ENCODE peak calls at places on chromosomes 6 and 20, in ten cellular contexts. T is stimulated activated CD4-positive, alpha-beta T cell treated with anti-CD3 and anti-CD28 coated beads, Interleukin-12 subunit alpha, Interleukin-12 subunit beta, amount 100 ng/mL, for 48 hours; V is posterior cingulate gyrus; Q is cardiac muscle cell; S is HEK293T; Z is NCI-H460; P is foreskin fibroblast; W is ascending aorta; I is GM23338; X is Kasumi-1. Y is an unnamed sample.

GRCh38 chr6:96716221-96716620 is 121.1 kb downstream of the GPR63 start:
- DNase-seq in I (peak), P (no peak), Z (no peak), W (no peak), V (no peak), X (no peak), S (peak), T (no peak), Q (no peak), Y (no peak)

GRCh38 chr6:21845018-21845417 is 251.5 kb downstream of the SOX4 start:
- DNase-seq in S (no peak), X (no peak), I (no peak), T (no peak), P (no peak), Q (no peak), V (no peak), W (no peak), Z (no peak), Y (no peak)

GRCh38 chr20:63298731-63299312 is 5.8 kb downstream of the COL20A1 start:
- DNase-seq in S (no peak), I (no peak), Q (no peak), X (no peak), W (no peak), Z (no peak), P (no peak), T (no peak), V (no peak), Y (no peak)

GRCh38 chr6:65646494-65647035 is 60.5 kb downstream of the EYS start:
- DNase-seq in S (no peak), I (no peak), P (no peak), T (no peak), X (peak), V (no peak), Z (no peak), W (no peak), Q (no peak), Y (no peak)

GRCh38 chr6:78253618-78254017 is 600.8 kb downstream of the MEI4 start:
- DNase-seq in X (no peak), I (no peak), P (no peak), V (no peak), T (no peak), Z (no peak), Q (no peak), S (no peak), W (no peak), Y (no peak)

GRCh38 chr6:128724738-128725137 is 158.2 kb upstream of the LAMA2 start:
- DNase-seq in X (no peak), S (no peak), P (no peak), I (no peak), T (no peak), W (no peak), Z (no peak), Q (no peak), V (no peak), Y (no peak)

GRCh38 chr6:5287205-5287965 is 26.1 kb downstream of the FARS2 start:
- DNase-seq in T (no peak), W (no peak), Z (no peak), Q (no peak), V (no peak), P (peak), I (no peak), S (no peak), X (no peak), Y (peak)

GRCh38 chr20:8932192-8933150 is 136.4 kb upstream of the PLCB4 start:
- DNase-seq in T (no peak), Q (no peak), S (no peak), Z (no peak), P (peak), W (no peak), X (no peak), I (no peak), V (no peak), Y (peak)

GRCh38 chr20:30612344-30612743 is 645.1 kb upstream of the DEFB115 start:
- DNase-seq in V (no peak), W (no peak), T (no peak), P (no peak), I (no peak), Z (no peak), S (no peak), Q (no peak), X (no peak), Y (no peak)

GRCh38 chr20:11204926-11205768 is 531.3 kb upstream of the JAG1 start:
- DNase-seq in P (peak), S (peak), V (no peak), W (peak), Q (peak), Z (peak), X (peak), T (no peak), I (peak), Y (peak)

GRCh38 chr6:153051801-153052200 is 49.3 kb upstream of the MTRF1L start:
- DNase-seq in X (no peak), Q (no peak), Z (no peak), S (no peak), T (no peak), P (no peak), W (no peak), V (no peak), I (no peak), Y (no peak)

GRCh38 chr20:38855356-38855755 is 49.9 kb downstream of the PPP1R16B start:
- DNase-seq in X (no peak), S (no peak), I (no peak), P (peak), W (no peak), Z (no peak), V (no peak), Q (no peak), T (no peak), Y (peak)

GRCh38 chr20:58722379-58722778 is 29.8 kb downstream of the NPEPL1 start:
- DNase-seq in I (no peak), V (no peak), P (no peak), S (no peak), Q (no peak), T (no peak), W (peak), X (no peak), Z (no peak), Y (no peak)

GRCh38 chr6:31871068-31871659 is 7.6 kb downstream of the SLC44A4 start:
- DNase-seq in Q (no peak), V (peak), X (no peak), S (no peak), T (no peak), Z (no peak), P (peak), I (peak), W (no peak), Y (peak)

GRCh38 chr6:144234399-144234798 is 50.7 kb upstream of the UTRN start:
- DNase-seq in V (no peak), S (no peak), Z (no peak), I (peak), T (no peak), W (no peak), P (no peak), X (no peak), Q (no peak), Y (no peak)

GRCh38 chr6:116189472-116189871 is 63.5 kb upstream of the COL10A1 start:
- DNase-seq in T (no peak), Q (no peak), S (no peak), X (no peak), P (no peak), I (no peak), V (no peak), Z (no peak), W (no peak), Y (no peak)

GRCh38 chr6:105746539-105746938 is 339.6 kb upstream of the PRDM1 start:
- DNase-seq in X (peak), S (no peak), T (no peak), Z (no peak), P (no peak), Q (no peak), W (no peak), V (no peak), I (no peak), Y (no peak)

GRCh38 chr6:45655630-45656422 is 278.1 kb upstream of the SUPT3H start:
- DNase-seq in Q (no peak), X (no peak), T (no peak), Z (no peak), V (no peak), S (no peak), I (no peak), W (peak), P (peak), Y (peak)

GRCh38 chr6:63351995-63352586 is 32.3 kb upstream of the LGSN start:
- DNase-seq in P (peak), W (no peak), S (no peak), V (no peak), Q (no peak), T (no peak), X (peak), I (peak), Z (peak), Y (peak)

GRCh38 chr6:51844391-51844735 is 243.1 kb downstream of the PKHD1 start:
- DNase-seq in W (no peak), V (no peak), P (no peak), X (no peak), Q (peak), I (peak), S (no peak), Z (no peak), T (no peak), Y (no peak)

GRCh38 chr6:30485236-30485635 is 4.1 kb upstream of the HLA-E start:
- DNase-seq in V (no peak), I (no peak), P (no peak), Z (no peak), T (no peak), X (no peak), S (no peak), Q (no peak), W (no peak), Y (no peak)

GRCh38 chr6:142842423-142843261 is 102.3 kb downstream of the HIVEP2 start:
- DNase-seq in S (no peak), V (no peak), W (no peak), T (no peak), Q (no peak), X (no peak), Z (no peak), I (no peak), P (no peak), Y (peak)

GRCh38 chr20:17662333-17663039 is 19.6 kb downstream of the RRBP1 start:
- DNase-seq in Z (no peak), T (no peak), S (no peak), I (no peak), Q (no peak), X (no peak), V (peak), P (peak), W (peak), Y (peak)